ENCODE peak calls at places on chromosomes 4 and X, in six cellular contexts. N is heart left ventricle, L is OCI-LY7, V is foreskin fibroblast, H is heart right ventricle, Q is kidney epithelial cell. G is an unnamed sample.

GRCh38 chr4:181261279-181261678 is 981.9 kb upstream of the TENM3 start:
- DNase-seq in N (no peak), V (no peak), L (peak; percentile 10), H (no peak), Q (no peak), G (no peak)

GRCh38 chr4:87427518-87427868 is 5.1 kb downstream of the NUDT9 start:
- DNase-seq in H (no peak), Q (no peak), L (no peak), N (no peak), V (no peak), G (no peak)

GRCh38 chr4:8832130-8832930 is 39.3 kb downstream of the HMX1 start:
- DNase-seq in L (no peak), V (peak; percentile 18), H (no peak), N (peak; percentile 12), Q (no peak), G (no peak)

GRCh38 chr4:165709973-165710526 is 163.0 kb upstream of the TLL1 start:
- DNase-seq in V (no peak), N (no peak), Q (no peak), L (no peak), H (no peak), G (no peak)

GRCh38 chr4:153790962-153791551 is 2.2 kb upstream of the SFRP2 start:
- DNase-seq in Q (no peak), V (peak; percentile 84), H (no peak), N (peak; percentile 60), L (no peak), G (peak; percentile 26)

GRCh38 chr4:85932371-85933305 is 427.2 kb downstream of the MAPK10 start:
- DNase-seq in L (no peak), Q (no peak), N (no peak), H (peak; percentile 26), V (peak; percentile 35), G (no peak)

GRCh38 chrX:112678831-112679230 is 907 bp downstream of the LHFPL1 start:
- DNase-seq in Q (no peak), H (no peak), N (no peak), L (no peak), V (no peak), G (no peak)

GRCh38 chr4:144647095-144647959 is 1.4 kb downstream of the HHIP start:
- DNase-seq in V (peak; percentile 73), Q (no peak), L (no peak), H (no peak), N (no peak), G (no peak)

GRCh38 chr4:147530723-147531122 is 49.8 kb downstream of the EDNRA start:
- DNase-seq in V (no peak), H (no peak), L (no peak), N (no peak), Q (no peak), G (no peak)

GRCh38 chr4:7128234-7128633 is 60.4 kb upstream of the GRPEL1 start:
- DNase-seq in Q (no peak), H (no peak), L (no peak), V (no peak), N (no peak), G (no peak)

GRCh38 chr4:7127591-7127990 is 59.7 kb upstream of the GRPEL1 start:
- DNase-seq in Q (no peak), H (no peak), L (no peak), N (peak; percentile 55), V (no peak), G (no peak)

GRCh38 chr4:7121174-7121573 is 53.3 kb upstream of the GRPEL1 start:
- DNase-seq in Q (no peak), L (no peak), V (no peak), N (no peak), H (no peak), G (no peak)

GRCh38 chr4:7121861-7122653 is 54.2 kb upstream of the GRPEL1 start:
- DNase-seq in Q (no peak), N (peak; percentile 25), L (no peak), V (no peak), H (no peak), G (no peak)

DNA sequence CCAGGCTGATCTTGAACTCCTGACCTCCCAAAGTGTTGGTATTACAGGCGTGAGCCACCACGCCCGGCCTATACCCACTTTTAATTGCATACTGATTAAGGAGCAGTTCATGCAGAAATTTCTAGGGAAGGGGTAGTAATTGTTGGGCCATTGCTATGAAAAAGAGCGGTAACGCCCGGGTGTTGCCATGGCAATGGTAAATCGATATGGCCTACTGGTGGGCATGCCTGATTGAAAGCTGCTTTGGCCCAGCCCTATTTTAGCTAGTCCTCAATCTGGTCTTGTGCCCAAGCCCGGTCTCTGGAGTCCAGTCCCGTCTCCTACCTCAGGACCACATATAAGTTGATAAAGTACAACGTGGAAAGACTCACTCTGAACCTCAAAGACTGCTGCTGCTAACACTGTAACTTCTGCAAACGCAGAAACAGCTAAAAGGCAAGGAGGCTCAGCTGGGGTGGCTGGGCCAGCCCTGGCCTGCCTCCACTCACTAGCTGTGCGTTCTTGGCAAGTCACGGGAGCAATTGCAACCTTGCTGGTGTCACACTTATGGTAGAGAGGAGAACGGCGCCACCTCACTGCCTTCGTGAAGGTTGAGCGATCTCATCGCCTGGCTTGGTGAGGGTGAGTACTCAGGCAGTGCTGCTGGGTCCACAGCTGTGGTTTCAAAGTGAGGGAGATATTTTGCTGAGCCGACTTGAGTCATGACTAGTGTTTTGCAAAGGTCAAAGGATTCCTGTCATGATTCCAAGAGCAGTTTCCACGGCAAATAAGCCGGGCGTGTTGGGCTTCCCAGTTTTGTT is 57.0 kb upstream of the GRPEL1 start:
- DNase-seq in Q (peak; percentile 86), H (peak; percentile 31), V (peak; percentile 89), N (peak; percentile 43), L (peak; percentile 11), G (no peak)
- TF ChIP-seq CTCF in Q (no peak), H (no peak), V (no peak), N (no peak), L (no peak), G (no peak)

DNA sequence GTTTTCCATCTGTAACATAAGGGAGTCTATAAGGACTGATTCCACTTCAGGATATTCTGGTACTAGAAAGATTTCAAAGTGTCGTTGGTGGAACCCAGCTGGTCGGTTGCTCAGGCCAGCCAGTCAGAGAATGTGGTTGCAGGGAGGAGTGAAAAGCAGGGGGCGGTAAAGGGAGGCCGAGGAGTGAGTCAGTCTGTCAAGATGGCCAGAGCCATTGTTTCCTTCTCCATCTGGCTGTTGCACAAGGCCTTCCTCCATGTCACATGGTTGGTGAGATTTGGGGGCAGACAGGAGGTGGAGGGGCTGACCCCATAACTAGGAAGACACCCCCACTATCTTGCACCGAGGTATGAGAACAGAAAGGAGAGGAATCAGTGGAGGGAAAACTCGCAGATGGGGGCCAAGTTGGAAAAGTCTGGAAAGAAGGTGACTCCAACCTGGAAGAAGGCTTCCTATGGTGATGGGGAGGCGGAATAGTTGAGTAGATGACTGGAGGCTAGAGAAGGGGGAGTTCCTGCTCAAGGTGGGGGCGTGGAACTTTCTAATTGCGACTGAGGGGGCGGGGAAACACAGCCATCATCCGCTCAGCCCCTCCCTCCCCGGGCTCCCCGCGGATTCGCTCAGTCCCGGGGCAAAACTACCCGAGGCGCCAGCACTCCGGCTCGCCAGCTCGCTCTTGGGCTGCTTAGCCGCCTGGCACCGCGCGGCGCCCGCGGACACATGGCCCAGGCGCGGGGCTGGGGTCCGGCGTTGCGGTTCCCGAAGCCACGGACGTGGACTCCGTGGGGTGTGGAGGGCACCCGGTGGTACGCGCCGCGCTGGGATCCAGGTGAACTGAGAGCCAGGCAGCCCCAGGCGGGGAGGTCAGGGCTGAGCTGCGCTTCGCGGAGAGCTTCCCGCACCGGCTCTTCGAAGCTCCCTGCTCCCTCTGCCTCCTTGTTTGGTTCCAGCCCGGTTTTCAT is 38.5 kb downstream of the STARD8 start:
- DNase-seq in H (peak; percentile 49), N (peak; percentile 77), Q (no peak), L (no peak), V (peak; percentile 45), G (peak; percentile 3)
- H3K4me3 ChIP-seq in H (peak overlapping the region; percentile 58), N (peak overlapping the region; percentile 20), Q (peak overlapping the region; percentile 31), L (no peak overlapping the region), V (peak overlapping the region; percentile 40), G (no peak overlapping the region)

DNA sequence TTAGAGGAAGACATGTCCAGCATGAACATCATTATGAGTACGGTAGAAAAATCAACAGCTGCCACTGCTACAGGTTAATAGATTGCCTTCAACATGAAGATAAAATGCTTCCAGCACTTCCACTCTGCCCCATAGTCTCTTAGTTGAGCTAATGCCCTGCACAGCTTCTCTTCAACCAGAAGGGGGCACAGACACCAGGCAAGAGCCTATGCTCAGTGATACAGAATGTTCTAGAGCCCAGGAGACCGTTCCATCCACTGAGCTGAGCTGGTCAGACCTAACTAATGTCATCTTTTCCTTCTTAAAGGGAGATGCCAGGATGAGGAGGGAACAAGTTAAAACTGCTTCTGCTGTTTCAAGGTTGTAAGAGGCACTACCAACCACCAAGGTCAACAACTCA is 42.2 kb downstream of the SMIM10L2A start:
- DNase-seq in V (peak; percentile 1), H (no peak), L (peak; percentile 26), Q (no peak), N (no peak), G (no peak)
- TF ChIP-seq CTCF in V (peak; percentile 23), H (no peak), L (peak; percentile 57), Q (peak; percentile 10), N (no peak), G (peak; percentile 57)

GRCh38 chr4:168633071-168633470 is 136.2 kb downstream of the PALLD start:
- DNase-seq in L (no peak), H (no peak), N (no peak), Q (no peak), V (no peak), G (no peak)
- H3K4me3 ChIP-seq in L (no peak overlapping the region), H (peak overlapping the region; percentile 61), N (peak overlapping the region; percentile 4), Q (peak overlapping the region; percentile 57), V (peak overlapping the region; percentile 75), G (no peak overlapping the region)

DNA sequence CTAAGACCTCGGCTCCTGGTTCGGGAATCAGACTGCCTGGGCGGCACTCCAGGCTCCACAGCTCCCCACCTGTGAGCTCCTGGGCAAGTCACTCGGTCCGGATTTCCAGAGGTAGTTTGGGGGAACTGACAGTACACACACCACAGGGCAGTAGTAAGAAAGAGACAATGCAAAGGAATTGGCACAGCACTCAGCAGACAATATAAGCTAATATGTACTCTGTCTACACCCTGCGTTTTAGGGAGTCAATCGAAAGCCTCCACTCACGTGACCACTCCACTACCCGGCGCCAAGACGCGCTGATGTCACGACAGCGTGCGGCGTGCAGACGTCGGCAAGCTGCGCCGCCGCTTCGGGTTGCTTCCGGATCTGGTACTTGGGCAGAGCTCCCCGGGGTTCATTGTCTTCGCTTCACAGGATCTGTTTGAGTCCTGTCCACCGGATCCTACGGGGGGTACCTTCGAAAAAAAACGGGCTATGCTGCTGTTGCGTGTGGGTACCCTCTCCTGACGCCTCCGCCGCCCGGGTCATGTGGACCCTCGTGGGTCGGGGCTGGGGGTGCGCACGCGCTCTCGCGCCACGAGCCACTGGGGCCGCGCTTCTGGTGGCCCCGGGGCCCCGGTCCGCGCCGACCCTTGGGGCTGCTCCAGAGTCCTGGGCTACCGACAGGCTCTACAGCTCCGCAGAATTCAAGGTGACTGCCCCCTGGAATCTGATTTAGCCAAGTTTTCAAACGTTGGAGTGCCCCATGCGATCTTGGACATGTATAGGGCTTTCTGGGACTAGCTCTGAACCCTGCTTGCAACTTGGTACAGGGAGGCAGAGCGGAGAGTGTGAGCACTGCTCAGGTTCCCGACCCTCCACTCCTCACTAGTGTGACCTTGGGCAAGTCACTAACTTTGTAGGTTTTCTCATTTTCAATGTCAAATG is at the start of gene GUF1:
- DNase-seq in L (peak; percentile 92), V (peak; percentile 97), Q (peak; percentile 60), H (peak; percentile 88), N (peak; percentile 95), G (peak; percentile 91)
- TF ChIP-seq CTCF in L (no peak), V (no peak), Q (no peak), H (no peak), N (no peak), G (no peak)

G was measured in GM06990.